ENCODE peak calls at places on chromosomes 2 and 18, in six cellular contexts. R, C, X, M, E and O are unnamed samples. For H3K27me3, the result is how much of the 10 kb centered on the place peaks cover.

GRCh38 chr2:29527947-29528346 is 393.4 kb downstream of the ALK start:
- DNase-seq in R (no peak), C (no peak), X (no peak), M (no peak), E (no peak), O (no peak)

GRCh38 chr2:240421396-240421795 is 14.1 kb upstream of the GPC1 start:
- DNase-seq in R (no peak), C (no peak), X (no peak), M (no peak), E (no peak), O (no peak)

GRCh38 chr2:224909885-224910517 is 132.3 kb downstream of the DOCK10 start:
- DNase-seq in R (no peak), C (no peak), X (peak), M (no peak), E (no peak), O (peak)

GRCh38 chr2:177551989-177552413 is 159.4 kb downstream of the AGPS start:
- DNase-seq in R (no peak), C (no peak), X (no peak), M (peak), E (no peak), O (peak)

GRCh38 chr2:285506-285905 is 2.4 kb downstream of the ALKAL2 start:
- DNase-seq in R (peak), C (no peak), X (no peak), M (no peak), E (peak), O (no peak)

GRCh38 chr18:30183766-30184165 is 858.8 kb downstream of the DSC3 start:
- DNase-seq in R (no peak), C (no peak), X (no peak), M (no peak), E (no peak), O (no peak)

GRCh38 chr2:108607706-108608301 is 73.5 kb downstream of the LIMS1 start:
- DNase-seq in R (no peak), C (no peak), X (no peak), M (no peak), E (peak), O (no peak)

GRCh38 chr2:158686166-158686792 is 108.8 kb upstream of the DAPL1 start:
- DNase-seq in R (no peak), C (no peak), X (no peak), M (no peak), E (no peak), O (no peak)

GRCh38 chr2:524442-524841 is 152.8 kb downstream of the TMEM18 start:
- DNase-seq in R (no peak), C (no peak), X (no peak), M (no peak), E (peak), O (no peak)

GRCh38 chr2:74436804-74437695 is 4.7 kb downstream of the RTKN start:
- DNase-seq in R (no peak), C (no peak), X (no peak), M (no peak), E (no peak), O (no peak)

GRCh38 chr2:99706734-99707133 is 216.9 kb upstream of the REV1 start:
- DNase-seq in R (no peak), C (no peak), X (no peak), M (no peak), E (no peak), O (no peak)

GRCh38 chr18:70641156-70641775 is 352.4 kb downstream of the SOCS6 start:
- DNase-seq in R (no peak), C (no peak), X (no peak), M (no peak), E (no peak), O (no peak)

GRCh38 chr18:24019641-24020331 is 5.2 kb downstream of the TTC39C start:
- DNase-seq in R (no peak), C (no peak), X (no peak), M (peak), E (no peak), O (no peak)

DNA sequence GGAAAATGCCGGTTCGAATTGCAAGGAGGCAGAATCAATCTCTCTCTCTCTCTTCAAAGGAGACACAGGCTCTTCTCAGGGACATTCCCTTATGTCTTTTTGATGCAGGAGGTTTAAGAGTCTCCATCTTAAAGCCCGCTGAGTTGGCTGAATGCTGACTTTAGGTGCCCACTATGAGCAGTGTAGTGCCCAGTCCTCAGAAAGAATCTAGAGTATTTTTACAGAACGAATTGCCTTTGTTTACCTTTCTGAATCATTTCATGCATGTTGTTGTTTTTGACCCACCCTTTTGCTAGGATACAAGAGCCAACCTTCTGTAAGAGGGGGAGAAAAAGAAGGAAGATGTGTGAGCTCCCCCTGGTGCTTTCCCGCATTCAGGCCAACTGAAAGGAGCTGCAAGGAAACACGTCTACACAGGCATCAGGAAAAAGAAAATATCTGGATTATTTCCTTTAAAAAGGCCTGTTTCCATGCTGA is 193.5 kb upstream of the TCF4 start:
- DNase-seq in R (no peak), C (no peak), X (peak), M (no peak), E (peak), O (no peak)
- TF ChIP-seq CTCF in R (peak), C (peak), X (peak), M (peak), E (peak), O (peak)

GRCh38 chr2:75772908-75773630 is 62.4 kb upstream of the GCFC2 start:
- DNase-seq in R (no peak), C (no peak), X (no peak), M (no peak), E (no peak), O (no peak)
- H3K4me3 ChIP-seq in R (no peak), C (no peak), X (no peak), M (no peak), E (no peak), O (no peak)

DNA sequence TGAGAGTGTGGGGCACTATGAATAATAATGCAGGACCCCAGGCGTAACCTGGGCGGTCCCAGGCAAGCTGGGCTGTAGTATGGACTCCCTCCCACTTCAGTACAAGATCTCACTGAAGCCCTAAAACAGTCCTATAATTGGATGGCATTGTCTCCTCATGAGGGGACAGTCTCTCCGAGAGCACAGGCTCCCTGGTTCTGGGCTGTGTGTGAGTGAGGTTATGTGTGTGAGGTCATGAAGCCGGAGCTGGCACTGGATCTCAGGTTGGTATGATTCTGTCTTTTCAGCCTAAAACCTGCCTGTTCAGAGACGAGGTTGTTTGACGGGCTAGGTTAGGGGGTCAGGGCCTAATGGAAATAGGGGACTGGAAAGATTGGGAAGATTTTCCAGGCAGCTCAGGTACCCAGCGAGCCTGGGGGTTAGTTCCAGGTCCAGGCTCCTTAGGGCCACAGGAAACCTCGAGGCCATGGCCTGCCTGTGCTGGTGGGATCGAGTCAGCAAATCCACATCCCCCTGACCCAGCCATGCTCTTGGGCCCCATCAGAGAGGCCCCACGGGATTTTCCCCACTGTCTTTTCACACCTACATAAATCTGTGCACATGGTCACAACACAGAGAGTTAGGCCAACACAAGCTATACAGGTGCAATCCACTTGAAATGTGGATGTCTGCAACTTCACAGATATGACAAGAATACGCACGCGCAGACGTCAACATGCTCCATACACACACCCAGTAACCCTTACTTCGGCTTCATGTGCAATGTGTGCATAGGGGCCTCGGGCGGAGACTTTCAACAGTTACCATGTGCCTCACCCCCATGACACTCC is 94.8 kb downstream of the INHBB start:
- DNase-seq in R (no peak), C (no peak), X (no peak), M (no peak), E (no peak), O (no peak)
- H3K27me3 ChIP-seq in R (half or more), C (under half), X (under half), M (under half), E (under half), O (under half)

GRCh38 chr2:122451040-122451439 is 695.6 kb downstream of the TSN start:
- DNase-seq in R (no peak), C (no peak), X (no peak), M (no peak), E (peak), O (no peak)
- TF ChIP-seq CTCF in R (peak), C (peak), X (peak), M (peak), E (peak), O (peak)

GRCh38 chr2:98026927-98027522 is 31.3 kb upstream of the TMEM131 start:
- DNase-seq in R (no peak), C (no peak), X (no peak), M (peak), E (no peak), O (no peak)
- H3K4me3 ChIP-seq in R (no peak), C (no peak), X (peak), M (peak), E (no peak), O (no peak)

GRCh38 chr2:44949329-44950151 is 8.0 kb downstream of the SIX3 start:
- DNase-seq in R (no peak), C (no peak), X (no peak), M (no peak), E (no peak), O (no peak)
- H3K27me3 ChIP-seq in R (half or more), C (half or more), X (under half), M (under half), E (under half), O (under half)

GRCh38 chr2:43345872-43346271 is 119.5 kb upstream of the ZFP36L2 start:
- DNase-seq in R (no peak), C (no peak), X (no peak), M (no peak), E (no peak), O (no peak)

GRCh38 chr2:43343573-43344304 is 117.3 kb upstream of the ZFP36L2 start:
- DNase-seq in R (peak), C (no peak), X (peak), M (no peak), E (no peak), O (peak)

GRCh38 chr2:43346619-43347018 is 120.2 kb upstream of the ZFP36L2 start:
- DNase-seq in R (no peak), C (no peak), X (no peak), M (no peak), E (no peak), O (no peak)

GRCh38 chr2:43344911-43345373 is 118.5 kb upstream of the ZFP36L2 start:
- DNase-seq in R (no peak), C (no peak), X (no peak), M (no peak), E (no peak), O (no peak)

GRCh38 chr2:43345391-43345813 is 119.0 kb upstream of the ZFP36L2 start:
- DNase-seq in R (no peak), C (no peak), X (peak), M (no peak), E (no peak), O (no peak)
- TF ChIP-seq CTCF in R (no peak), C (no peak), X (peak), M (no peak), E (no peak), O (no peak)

DNA sequence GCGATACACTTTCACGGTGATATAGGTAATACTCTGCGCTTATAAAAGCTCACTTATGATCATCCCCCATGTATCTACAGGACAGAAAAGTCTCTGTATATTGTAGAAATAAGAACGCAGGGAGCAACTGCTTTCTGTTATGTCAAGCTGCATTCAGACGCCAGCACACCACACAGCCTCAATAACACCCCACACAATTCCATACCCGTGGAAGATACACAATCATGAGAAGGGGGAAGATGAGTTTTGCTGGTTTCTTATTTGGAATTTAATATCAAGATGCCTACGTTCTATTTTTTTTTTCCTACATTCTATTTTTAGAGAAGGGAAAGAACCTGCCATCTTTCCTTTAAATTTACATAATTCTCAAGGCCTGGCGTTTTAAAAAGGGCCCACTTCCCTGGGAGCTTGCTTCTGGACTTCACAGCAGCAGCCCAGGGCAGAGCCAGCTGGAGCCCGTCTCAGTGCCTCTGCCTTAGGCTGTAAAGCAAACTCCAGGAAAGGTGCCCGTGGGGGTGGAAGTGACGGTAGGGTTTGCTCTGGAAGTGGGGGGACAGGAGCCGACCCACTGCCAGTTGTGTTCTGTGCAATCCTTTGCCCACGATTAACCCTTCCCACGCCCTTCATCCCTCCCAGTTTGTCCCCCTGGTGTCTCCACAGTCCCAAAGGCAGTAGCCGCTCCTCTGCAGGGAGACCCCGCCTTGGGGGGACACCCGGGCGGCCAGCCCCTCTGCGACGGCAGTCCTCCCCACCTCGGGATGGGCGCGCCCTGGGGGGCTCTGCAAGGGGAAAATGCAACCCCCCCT is 5.3 kb downstream of the PTGR3 start:
- DNase-seq in R (no peak), C (no peak), X (no peak), M (no peak), E (no peak), O (no peak)
- H3K4me3 ChIP-seq in R (peak), C (peak), X (peak), M (no peak), E (no peak), O (no peak)